ENCODE peak calls at places on chromosomes 12 and 14, in eight cellular contexts. L, Y, Z, J, G, M, I and C are unnamed samples.

GRCh38 chr12:26629864-26630263 is 203.1 kb downstream of the ITPR2 start:
- DNase-seq in M (no peak), J (no peak), I (no peak), Z (no peak), Y (no peak), G (peak; percentile 70), L (no peak), C (no peak)

GRCh38 chr12:48351022-48351708 is 446 bp upstream of the ZNF641 start:
- DNase-seq in M (no peak), G (peak; percentile 59), Z (peak; percentile 69), J (peak; percentile 8), Y (peak; percentile 24), L (peak; percentile 75), I (no peak), C (peak; percentile 46)

GRCh38 chr14:37142835-37143499 is 29.4 kb downstream of the SLC25A21 start:
- DNase-seq in J (peak; percentile 15), L (no peak), Z (no peak), M (no peak), G (peak; percentile 72), Y (no peak), I (no peak), C (no peak)

GRCh38 chr12:64099430-64099829 is 122.7 kb downstream of the KICS2 start:
- DNase-seq in J (peak; percentile 90), L (peak; percentile 34), I (no peak), G (peak; percentile 96), Z (no peak), M (no peak), Y (peak; percentile 58), C (no peak)

GRCh38 chr14:55388160-55388559 is 23.5 kb downstream of the ATG14 start:
- DNase-seq in L (no peak), M (no peak), I (no peak), Z (no peak), G (peak; percentile 95), Y (peak; percentile 63), J (peak; percentile 70), C (no peak)

GRCh38 chr14:102209224-102209966 is 69.7 kb downstream of the WDR20 start:
- DNase-seq in L (no peak), I (no peak), J (no peak), Y (no peak), G (peak; percentile 28), M (no peak), Z (no peak), C (no peak)

GRCh38 chr12:101839324-101840283 is 8.8 kb upstream of the GNPTAB start:
- DNase-seq in Y (peak; percentile 32), Z (peak; percentile 40), L (peak; percentile 74), M (peak; percentile 49), G (peak; percentile 68), J (peak; percentile 45), I (peak; percentile 48), C (peak; percentile 51)

GRCh38 chr12:53065975-53066593 is 13.1 kb downstream of the SPRYD3 start:
- DNase-seq in I (peak; percentile 84), M (peak; percentile 81), L (peak; percentile 86), G (peak; percentile 81), J (no peak), Y (no peak), Z (peak; percentile 64), C (no peak)

GRCh38 chr14:20343855-20344205 is 395 bp downstream of the PARP2 start:
- DNase-seq in G (peak; percentile 48), Y (no peak), L (no peak), I (no peak), J (no peak), M (no peak), Z (no peak), C (no peak)

GRCh38 chr14:20345366-20345765 is 1.9 kb downstream of the PARP2 start:
- DNase-seq in G (no peak), J (no peak), M (no peak), Y (no peak), L (no peak), Z (no peak), I (no peak), C (no peak)

GRCh38 chr14:20346713-20347112 is 3.3 kb downstream of the PARP2 start:
- DNase-seq in L (no peak), Y (no peak), J (no peak), M (no peak), Z (no peak), G (no peak), I (no peak), C (no peak)

GRCh38 chr14:20347747-20348146 is 4.3 kb downstream of the PARP2 start:
- DNase-seq in M (no peak), Y (no peak), Z (no peak), J (no peak), G (no peak), I (no peak), L (no peak), C (no peak)

DNA sequence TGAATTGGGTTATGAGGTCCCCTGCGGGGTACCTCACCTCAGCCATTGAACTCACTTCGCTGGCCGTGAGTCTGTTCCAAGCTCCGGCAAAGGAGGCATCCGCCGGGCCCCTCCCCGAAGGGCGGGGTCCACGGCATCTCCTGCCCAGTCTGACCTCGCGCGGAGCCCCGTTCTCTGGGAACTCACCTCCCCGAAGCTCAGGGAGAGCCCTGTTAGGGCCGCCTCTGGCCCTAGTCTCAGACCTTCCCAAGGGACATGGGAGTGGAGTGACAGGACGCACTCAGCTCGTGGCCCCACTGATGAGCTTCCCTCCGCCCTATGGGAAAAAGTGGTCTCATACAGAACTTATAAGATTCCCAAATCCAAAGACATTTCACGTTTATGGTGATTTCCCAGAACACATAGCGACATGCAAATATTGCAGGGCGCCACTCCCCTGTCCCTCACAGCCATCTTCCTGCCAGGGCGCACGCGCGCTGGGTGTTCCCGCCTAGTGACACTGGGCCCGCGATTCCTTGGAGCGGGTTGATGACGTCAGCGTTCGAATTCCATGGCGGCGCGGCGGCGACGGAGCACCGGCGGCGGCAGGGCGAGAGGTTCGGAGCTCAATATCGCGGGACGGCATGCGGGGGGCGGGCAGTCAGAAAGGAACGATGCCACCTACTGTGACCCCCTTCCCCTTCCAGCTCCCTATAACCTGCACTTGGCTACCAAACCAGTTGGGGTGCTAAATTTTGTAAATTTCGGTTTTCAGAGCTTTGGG is at the start of gene PARP2:
- DNase-seq in L (peak; percentile 97), M (peak; percentile 96), G (peak; percentile 99), Y (peak; percentile 99), Z (peak; percentile 97), J (peak; percentile 99), I (peak; percentile 88), C (peak; percentile 99)
- TF ChIP-seq CTCF in L (no peak), M (no peak), G (no peak), Y (no peak), Z (no peak), J (no peak), I (no peak), C (no peak)

DNA sequence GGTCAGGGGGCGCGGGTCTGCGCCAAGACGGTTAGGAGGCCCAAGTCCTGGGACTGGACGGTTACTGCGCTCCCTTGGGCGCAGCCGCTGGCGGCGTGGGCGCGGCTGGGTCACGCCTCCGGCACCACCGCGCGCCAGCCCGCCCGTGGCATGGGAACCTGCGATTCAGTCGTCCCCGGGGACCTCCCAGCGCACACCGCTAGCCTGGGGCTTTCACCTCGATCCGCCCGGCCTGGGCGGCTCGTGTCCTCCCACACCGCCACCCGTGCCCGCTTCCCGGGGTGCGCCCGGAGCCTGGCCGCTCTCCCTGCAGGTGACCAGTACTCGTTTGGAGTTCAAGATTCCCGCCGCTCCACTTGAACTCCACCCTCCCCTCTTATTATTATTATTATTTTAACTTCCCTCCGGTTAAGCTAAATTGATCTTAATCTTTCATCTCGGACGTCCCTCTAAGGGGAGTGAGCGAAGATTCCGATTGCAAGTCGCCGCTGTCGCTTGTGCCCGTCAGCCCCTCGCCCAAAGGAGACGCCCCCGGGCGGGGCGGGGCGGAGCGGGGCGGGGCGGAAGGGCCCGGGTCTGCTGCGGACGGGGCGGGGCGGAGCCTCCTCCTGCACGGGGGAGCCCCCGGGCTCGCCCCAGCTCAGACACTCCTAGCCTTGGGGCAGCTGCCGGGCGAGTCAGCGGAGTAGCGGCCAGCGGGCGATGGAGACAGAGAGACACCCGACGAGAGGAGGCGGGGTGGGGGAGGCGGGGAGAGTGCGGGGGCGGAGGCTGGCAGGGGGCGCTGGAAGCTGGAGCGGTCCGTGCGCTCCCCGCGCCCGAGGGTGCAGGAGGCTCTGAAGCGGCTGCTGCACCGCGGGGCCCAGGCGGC is at the start of gene KCNMB4:
- DNase-seq in J (no peak), Y (no peak), L (peak; percentile 52), G (peak; percentile 10), Z (peak; percentile 44), M (peak; percentile 73), I (peak; percentile 97), C (no peak)
- TF ChIP-seq CTCF in J (no peak), Y (no peak), L (no peak), G (no peak), Z (no peak), M (no peak), I (no peak), C (no peak)

GRCh38 chr12:6977653-6978052 is 6.9 kb downstream of the EMG1 start:
- DNase-seq in I (no peak), L (no peak), Y (no peak), Z (no peak), G (no peak), M (no peak), J (no peak), C (no peak)
- TF ChIP-seq CTCF in I (no peak), L (no peak), Y (no peak), Z (no peak), G (no peak), M (no peak), J (no peak), C (no peak)

GRCh38 chr12:100266163-100266801 is 597 bp downstream of the DEPDC4 start:
- DNase-seq in M (no peak), L (no peak), G (no peak), Z (no peak), I (no peak), J (no peak), Y (no peak), C (no peak)

GRCh38 chr12:100268835-100269564 is 2.0 kb downstream of the SCYL2 start:
- DNase-seq in J (no peak), Y (no peak), L (no peak), Z (no peak), I (no peak), G (peak; percentile 15), M (no peak), C (no peak)

GRCh38 chr12:100266802-100267602 is at the start of the genes DEPDC4 and SCYL2:
- DNase-seq in L (peak; percentile 95), Z (peak; percentile 96), I (peak; percentile 94), Y (peak; percentile 88), M (peak; percentile 98), J (peak; percentile 97), G (peak; percentile 98), C (peak; percentile 86)

GRCh38 chr12:100265732-100266131 is 1.1 kb downstream of the DEPDC4 start:
- DNase-seq in I (no peak), Y (no peak), J (no peak), G (no peak), Z (no peak), L (no peak), M (no peak), C (no peak)

DNA sequence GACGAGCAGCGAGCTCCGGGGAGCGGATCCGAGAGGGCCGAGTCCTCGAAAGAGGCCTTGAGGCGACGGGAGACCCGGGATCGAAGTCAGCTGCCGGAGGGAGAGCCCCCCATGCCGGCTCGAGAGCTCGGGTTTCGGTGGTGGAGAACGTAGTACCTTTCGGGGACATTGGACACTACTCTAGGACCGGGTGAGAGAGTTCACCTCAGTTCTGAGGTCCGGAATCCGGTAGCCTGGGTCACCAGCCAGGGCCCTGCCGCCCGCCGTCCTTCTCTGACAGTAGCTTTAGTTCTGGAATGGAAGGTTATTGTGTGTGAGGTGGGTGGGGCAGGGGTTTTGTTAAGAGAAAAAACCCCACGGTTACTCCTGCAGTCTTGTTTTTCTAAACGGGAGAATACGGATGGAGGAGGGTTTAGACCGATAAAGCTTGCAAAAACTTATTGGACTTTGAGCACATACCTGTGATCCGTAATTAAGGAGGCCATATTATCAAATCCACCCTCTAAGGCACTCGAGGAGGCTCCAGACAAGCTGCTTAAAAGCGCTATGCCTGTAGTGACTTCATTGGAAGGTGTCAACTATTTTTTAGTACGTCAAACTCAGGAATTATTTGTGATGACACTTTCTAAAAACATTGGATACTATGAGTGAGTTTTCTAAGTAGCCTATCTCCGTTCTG is 765 bp downstream of the SCYL2 start:
- DNase-seq in Z (no peak), J (no peak), G (peak; percentile 37), Y (no peak), I (peak; percentile 24), L (peak; percentile 12), M (no peak), C (no peak)
- TF ChIP-seq CTCF in Z (no peak), J (no peak), G (no peak), Y (no peak), I (no peak), L (no peak), M (no peak), C (no peak)